ENCODE peak calls at places on chromosomes 13 and 19, in five cellular contexts. F is kidney epithelial cell, I is BE2C, C is NB4, W is A549. J is an unnamed sample.
A peak's percentile ranks its signal among the peaks of the same experiment; 100 is the strongest.

GRCh38 chr13:51832471-51833152 is 12.4 kb downstream of the TMEM272 start:
- DNase-seq in F (no peak), I (peak; percentile 31), C (peak; percentile 88), W (peak; percentile 21), J (peak; percentile 55)

GRCh38 chr19:46493236-46494114 is 2.2 kb downstream of the PNMA8B start:
- DNase-seq in F (no peak), I (no peak), C (peak; percentile 56), W (no peak), J (no peak)

GRCh38 chr19:11699931-11700794 is 38.6 kb downstream of the ZNF823 start:
- DNase-seq in F (no peak), I (peak; percentile 15), C (peak; percentile 47), W (no peak), J (peak; percentile 23)

GRCh38 chr13:67557642-67558241 is 327.6 kb upstream of the PCDH9 start:
- DNase-seq in F (no peak), I (no peak), C (peak; percentile 4), W (no peak), J (no peak)

GRCh38 chr13:111484959-111485358 is 164.5 kb downstream of the TEX29 start:
- DNase-seq in F (no peak), I (no peak), C (no peak), W (no peak), J (no peak)

GRCh38 chr13:95784891-95785290 is 108.0 kb downstream of the DNAJC3 start:
- DNase-seq in F (no peak), I (no peak), C (no peak), W (no peak), J (no peak)

GRCh38 chr19:11404588-11405258 is 14.4 kb downstream of the RGL3 start:
- DNase-seq in F (no peak), I (no peak), C (no peak), W (no peak), J (no peak)

GRCh38 chr19:51688665-51689571 is 4.2 kb upstream of the SPACA6 start:
- DNase-seq in F (peak; percentile 72), I (peak; percentile 91), C (no peak), W (peak; percentile 71), J (no peak)

GRCh38 chr19:3224346-3225325 is at the start of gene CELF5:
- DNase-seq in F (no peak), I (peak; percentile 79), C (peak; percentile 33), W (peak; percentile 35), J (peak; percentile 27)

GRCh38 chr19:17641181-17641580 is 47.0 kb downstream of the UNC13A start:
- DNase-seq in F (no peak), I (no peak), C (no peak), W (no peak), J (no peak)

GRCh38 chr13:113562085-113562749 is 22.3 kb upstream of the TFDP1 start:
- DNase-seq in F (no peak), I (peak; percentile 89), C (peak; percentile 79), W (peak; percentile 40), J (peak; percentile 58)

GRCh38 chr13:36840718-36841250 is 21.8 kb downstream of the RFXAP start:
- DNase-seq in F (no peak), I (no peak), C (no peak), W (no peak), J (no peak)

GRCh38 chr19:47729468-47729798 is 15.9 kb upstream of the NOP53 start:
- DNase-seq in F (peak; percentile 79), I (no peak), C (peak; percentile 65), W (peak; percentile 92), J (no peak)

GRCh38 chr13:110326263-110326904 is 19.3 kb downstream of the COL4A2 start:
- DNase-seq in F (no peak), I (no peak), C (no peak), W (no peak), J (no peak)

GRCh38 chr19:14479985-14480694 is 5.0 kb upstream of the PTGER1 start:
- DNase-seq in F (no peak), I (peak; percentile 74), C (peak; percentile 83), W (peak; percentile 60), J (peak; percentile 65)

GRCh38 chr19:39126312-39126561 is 651 bp downstream of the PAK4 start:
- DNase-seq in F (no peak), I (no peak), C (no peak), W (no peak), J (no peak)

GRCh38 chr19:4425531-4425930 is 23.1 kb downstream of the CHAF1A start:
- DNase-seq in F (no peak), I (no peak), C (no peak), W (no peak), J (no peak)

GRCh38 chr19:41425174-41426115 is 1.7 kb downstream of the B3GNT8 start:
- DNase-seq in F (no peak), I (no peak), C (no peak), W (no peak), J (no peak)

GRCh38 chr19:41426116-41426841 is 895 bp downstream of the B3GNT8 start:
- DNase-seq in F (no peak), I (no peak), C (no peak), W (no peak), J (no peak)

GRCh38 chr19:41428481-41428859 is 1.3 kb upstream of the B3GNT8 start:
- DNase-seq in F (no peak), I (no peak), C (no peak), W (no peak), J (no peak)

GRCh38 chr19:41427647-41428480 is 690 bp upstream of the B3GNT8 start:
- DNase-seq in F (no peak), I (peak; percentile 66), C (peak; percentile 71), W (no peak), J (no peak)

GRCh38 chr19:41426952-41427646 is at the start of gene B3GNT8:
- DNase-seq in F (peak; percentile 12), I (peak; percentile 94), C (peak; percentile 87), W (no peak), J (no peak)
- H3K4me3 ChIP-seq in F (peak within 1 kb of the TSS; percentile 24), I (peak within 1 kb of the TSS; percentile 61), C (peak within 1 kb of the TSS; percentile 71), W (no peak within 1 kb of the TSS), J (no peak within 1 kb of the TSS)

DNA sequence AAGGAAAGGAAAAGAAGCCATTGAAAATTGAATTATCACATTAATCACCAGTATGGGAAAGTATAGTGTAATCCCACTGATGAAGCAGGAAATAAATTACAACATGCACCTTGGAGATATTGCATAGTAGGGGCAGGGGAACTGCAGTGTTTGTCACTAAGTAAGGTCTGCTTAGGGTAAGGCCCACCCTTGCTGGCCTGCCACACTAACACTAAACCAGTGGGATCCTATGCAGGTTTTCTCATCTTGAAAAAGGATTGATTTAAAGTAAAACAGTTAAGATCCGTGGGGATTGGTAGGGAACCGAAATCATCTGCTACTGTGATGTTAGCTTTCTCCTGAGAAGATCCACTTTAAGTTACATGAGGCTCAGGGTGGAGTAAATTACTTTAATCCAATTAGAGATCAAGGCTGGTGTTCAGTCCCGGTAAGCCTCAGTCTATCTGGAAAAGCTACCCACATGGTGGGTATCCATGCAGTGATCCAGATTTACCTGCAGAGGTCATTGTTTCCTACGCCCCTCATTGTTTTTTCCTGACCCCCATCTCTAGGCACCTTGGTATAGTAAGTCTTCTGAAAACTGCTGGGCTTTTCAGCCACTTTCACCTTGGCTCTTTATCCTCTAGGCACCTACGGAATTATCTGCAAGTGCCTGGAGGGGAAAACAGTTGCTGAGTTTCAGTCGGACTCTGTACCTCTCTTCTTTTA is 1014.9 kb upstream of the ATXN8OS start:
- DNase-seq in F (no peak), I (no peak), C (no peak), W (no peak), J (no peak)
- TF ChIP-seq CTCF in F (peak; percentile 8), I (peak; percentile 29), C (no peak), W (no peak), J (no peak)

GRCh38 chr19:9791552-9792181 is 23.1 kb upstream of the ZNF846 start:
- DNase-seq in F (peak; percentile 74), I (peak; percentile 98), C (peak; percentile 98), W (peak; percentile 64), J (peak; percentile 93)
- H3K4me3 ChIP-seq in F (peak overlapping the region; percentile 75), I (peak overlapping the region; percentile 57), C (peak overlapping the region; percentile 61), W (peak overlapping the region; percentile 61), J (peak overlapping the region; percentile 58)

GRCh38 chr19:1648926-1649541 is 3.4 kb downstream of the TCF3 start:
- DNase-seq in F (no peak), I (no peak), C (no peak), W (no peak), J (peak; percentile 83)
- TF ChIP-seq CTCF in F (peak; percentile 5), I (no peak), C (no peak), W (no peak), J (peak; percentile 10)

GRCh38 chr13:22883961-22884360 is 296.8 kb upstream of the SGCG start:
- DNase-seq in F (no peak), I (no peak), C (no peak), W (no peak), J (peak; percentile 9)
- H3K4me3 ChIP-seq in F (peak overlapping the region; percentile 10), I (no peak overlapping the region), C (no peak overlapping the region), W (no peak overlapping the region), J (peak overlapping the region; percentile 23)

DNA sequence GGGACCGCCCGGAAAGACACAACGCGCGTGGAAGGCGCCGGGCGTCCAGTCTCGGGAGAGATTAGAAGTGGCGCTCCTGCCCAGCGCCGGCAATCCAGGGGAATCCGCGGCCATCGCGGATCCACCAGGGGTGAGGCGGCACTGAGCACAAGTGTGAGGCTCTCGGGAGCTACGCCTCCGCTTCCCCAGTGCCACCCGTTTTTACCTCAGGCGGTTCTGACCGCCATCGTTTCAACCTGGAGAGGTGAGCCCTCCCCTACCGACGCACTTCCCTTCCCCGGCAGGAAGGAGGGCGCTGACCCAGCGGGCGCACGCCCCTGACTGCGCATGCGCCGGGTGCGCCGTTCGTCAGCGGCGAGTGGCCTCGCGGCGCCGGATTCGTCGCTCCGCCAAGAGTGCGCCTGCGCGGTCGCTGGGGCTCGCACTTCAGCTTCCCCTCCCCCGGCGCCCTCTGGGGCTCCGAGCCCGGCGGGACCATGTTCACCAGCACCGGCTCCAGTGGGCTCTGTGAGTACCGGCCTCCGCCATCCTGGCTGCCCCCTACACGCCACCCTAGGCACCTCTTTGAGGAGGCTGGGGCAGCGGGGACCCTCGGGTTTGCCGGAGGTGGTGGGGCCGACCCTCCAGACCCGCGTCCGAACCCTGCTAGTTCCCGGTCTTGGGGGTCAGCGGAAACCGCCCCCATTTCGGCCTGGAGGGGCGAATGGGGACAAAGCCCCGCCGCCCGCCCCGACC is at the start of gene UBAC2:
- DNase-seq in F (peak; percentile 73), I (peak; percentile 96), C (peak; percentile 89), W (peak; percentile 80), J (peak; percentile 97)
- TF ChIP-seq CTCF in F (no peak), I (no peak), C (no peak), W (no peak), J (no peak)